ENCODE peak calls at places on chromosomes 2 and 18, in four cellular contexts. P is Caco-2, A is fibroblast of mammary gland, O is ELR. L is an unnamed sample.

GRCh38 chr2:121333231-121333630 is 48.2 kb upstream of the TFCP2L1 start:
- DNase-seq in P (no peak), A (no peak), O (no peak), L (no peak)

GRCh38 chr18:24014986-24015896 is 687 bp downstream of the TTC39C start:
- DNase-seq in P (no peak), A (peak), O (peak), L (peak)

GRCh38 chr18:36075862-36076587 is 8.7 kb upstream of the RPRD1A start:
- DNase-seq in P (no peak), A (peak), O (peak), L (peak)

GRCh38 chr18:31942301-31942998 is 478 bp downstream of the TRAPPC8 start:
- DNase-seq in P (peak), A (peak), O (peak), L (peak)

GRCh38 chr2:48169066-48169724 is 262.9 kb upstream of the FBXO11 start:
- DNase-seq in P (no peak), A (no peak), O (no peak), L (no peak)

GRCh38 chr2:101223814-101224231 is 28.9 kb upstream of the CNOT11 start:
- DNase-seq in P (no peak), A (no peak), O (no peak), L (no peak)

GRCh38 chr2:154639997-154640396 is 58.5 kb upstream of the KCNJ3 start:
- DNase-seq in P (no peak), A (no peak), O (no peak), L (no peak)

GRCh38 chr18:28905509-28905908 is 728.6 kb upstream of the CDH2 start:
- DNase-seq in P (no peak), A (peak), O (peak), L (no peak)

GRCh38 chr18:30988440-30988839 is 54.1 kb downstream of the DSC3 start:
- DNase-seq in P (no peak), A (no peak), O (no peak), L (no peak)

GRCh38 chr2:101200714-101201113 is 49.5 kb upstream of the TBC1D8 start:
- DNase-seq in P (no peak), A (peak), O (peak), L (no peak)

GRCh38 chr2:19478441-19478840 is 120.0 kb upstream of the OSR1 start:
- DNase-seq in P (no peak), A (peak), O (no peak), L (no peak)

GRCh38 chr2:75560022-75560767 is 544 bp downstream of the EVA1A start:
- DNase-seq in P (no peak), A (peak), O (peak), L (peak)

GRCh38 chr2:166127217-166128155 is at the start of gene SCN1A:
- DNase-seq in P (no peak), A (peak), O (peak), L (no peak)

GRCh38 chr2:127673304-127674069 is 1.8 kb downstream of the LIMS2 start:
- DNase-seq in P (no peak), A (no peak), O (no peak), L (no peak)

GRCh38 chr2:152486048-152486736 is 151.2 kb downstream of the FMNL2 start:
- DNase-seq in P (peak), A (no peak), O (no peak), L (no peak)

GRCh38 chr2:127226520-127227263 is 6.6 kb upstream of the CYP27C1 start:
- DNase-seq in P (no peak), A (peak), O (peak), L (peak)

L was measured in thyroid gland.